ENCODE peak calls at places on chromosomes 2 and 18, in six cellular contexts. I is H1, D is mesenchymal stem cell, K is trophoblast cell, S is IMR-90, T is mesendoderm. V is an unnamed sample.

GRCh38 chr2:102180687-102180999 is 6.2 kb upstream of the IL1RL2 start:
- DNase-seq in S (no peak), I (no peak), K (no peak), T (no peak), D (no peak), V (no peak)

GRCh38 chr18:27860701-27861107 is 316.2 kb downstream of the CDH2 start:
- DNase-seq in D (peak; percentile 47), K (peak; percentile 2), S (peak; percentile 2), T (peak; percentile 21), I (no peak), V (no peak)

GRCh38 chr18:3794537-3795348 is 344.8 kb downstream of the TGIF1 start:
- DNase-seq in K (peak; percentile 98), S (peak; percentile 99), T (peak; percentile 95), D (peak; percentile 91), I (no peak), V (no peak)

GRCh38 chr2:42569116-42569711 is 782 bp downstream of the MTA3 start:
- DNase-seq in I (no peak), D (peak; percentile 54), T (peak; percentile 52), S (peak; percentile 12), K (peak; percentile 31), V (no peak)

GRCh38 chr18:54161267-54161666 is 63.2 kb downstream of the MBD2 start:
- DNase-seq in S (peak; percentile 29), D (peak; percentile 19), K (peak; percentile 39), T (no peak), I (no peak), V (no peak)

GRCh38 chr2:232310189-232310588 is 68.4 kb upstream of the ALPP start:
- DNase-seq in S (no peak), K (no peak), D (no peak), I (no peak), T (no peak), V (no peak)

GRCh38 chr18:420661-421060 is 79.8 kb downstream of the COLEC12 start:
- DNase-seq in I (no peak), S (no peak), T (peak; percentile 47), D (no peak), K (no peak), V (no peak)

GRCh38 chr2:70960833-70961647 is 17.4 kb upstream of the ANKRD53 start:
- DNase-seq in T (peak; percentile 45), S (no peak), I (no peak), D (no peak), K (peak; percentile 79), V (no peak)

GRCh38 chr2:217494572-217494971 is 508.2 kb downstream of the TNS1 start:
- DNase-seq in D (no peak), T (no peak), I (no peak), K (no peak), S (no peak), V (no peak)

GRCh38 chr2:11366326-11366741 is 21.9 kb upstream of the ROCK2 start:
- DNase-seq in I (no peak), K (no peak), S (no peak), T (no peak), D (no peak), V (no peak)

GRCh38 chr2:216275890-216276289 is 96.4 kb downstream of the MARCHF4 start:
- DNase-seq in S (no peak), T (no peak), K (no peak), I (no peak), D (no peak), V (no peak)

GRCh38 chr18:361941-362913 is 94.4 kb upstream of the THOC1 start:
- DNase-seq in T (peak; percentile 51), K (peak; percentile 91), D (peak; percentile 88), I (no peak), S (peak; percentile 81), V (no peak)

GRCh38 chr2:172223601-172224054 is 120.9 kb upstream of the DLX2 start:
- DNase-seq in K (peak; percentile 58), D (no peak), S (no peak), T (no peak), I (no peak), V (no peak)

GRCh38 chr2:158686166-158686792 is 108.8 kb upstream of the DAPL1 start:
- DNase-seq in K (no peak), T (no peak), I (no peak), D (no peak), S (peak; percentile 26), V (no peak)

GRCh38 chr2:218806346-218806978 is 24.5 kb downstream of the CYP27A1 start:
- DNase-seq in K (peak; percentile 77), T (peak; percentile 25), D (peak; percentile 99), I (no peak), S (peak; percentile 96), V (no peak)

GRCh38 chr2:121147766-121148165 is 137.2 kb downstream of the TFCP2L1 start:
- DNase-seq in T (no peak), K (no peak), D (no peak), I (no peak), S (no peak), V (no peak)

GRCh38 chr2:220555961-220556360 is 928.5 kb downstream of the SLC4A3 start:
- DNase-seq in T (no peak), I (no peak), K (no peak), D (peak; percentile 47), S (peak; percentile 36), V (no peak)

GRCh38 chr2:17271401-17271800 is 246.8 kb downstream of the RAD51AP2 start:
- DNase-seq in T (no peak), S (no peak), D (no peak), I (no peak), K (peak; percentile 72), V (no peak)

GRCh38 chr2:124692707-124693106 is 667.6 kb downstream of the CNTNAP5 start:
- DNase-seq in S (no peak), I (no peak), K (no peak), D (no peak), T (no peak), V (no peak)

GRCh38 chr2:122754561-122754960 is 999.1 kb downstream of the TSN start:
- DNase-seq in D (no peak), T (no peak), K (no peak), S (no peak), I (no peak), V (no peak)

GRCh38 chr2:163778045-163778753 is 42.4 kb upstream of the FIGN start:
- DNase-seq in T (peak; percentile 55), I (no peak), K (peak; percentile 86), D (peak; percentile 50), S (peak; percentile 62), V (no peak)

GRCh38 chr2:207223051-207223450 is 57.3 kb upstream of the KLF7 start:
- DNase-seq in D (peak; percentile 88), I (no peak), S (peak; percentile 87), T (no peak), K (peak; percentile 54), V (no peak)

GRCh38 chr2:113869253-113869652 is 20.6 kb upstream of the ACTR3 start:
- DNase-seq in I (no peak), D (no peak), S (peak; percentile 33), K (no peak), T (no peak), V (no peak)

GRCh38 chr2:164739966-164740365 is 101.7 kb downstream of the COBLL1 start:
- DNase-seq in K (no peak), D (peak; percentile 82), S (peak; percentile 64), T (peak; percentile 18), I (no peak), V (no peak)

GRCh38 chr2:162153608-162154224 is 1.7 kb upstream of the GCG start:
- DNase-seq in T (peak; percentile 69), D (peak; percentile 69), I (peak; percentile 27), S (peak; percentile 49), K (peak; percentile 84), V (peak; percentile 61)

GRCh38 chr2:191486584-191487320 is 191.2 kb upstream of the NABP1 start:
- DNase-seq in T (no peak), I (no peak), S (peak; percentile 99), D (peak; percentile 99), K (peak; percentile 61), V (no peak)

GRCh38 chr2:124437811-124438210 is 412.7 kb downstream of the CNTNAP5 start:
- DNase-seq in T (peak; percentile 53), S (no peak), I (no peak), K (no peak), D (no peak), V (peak; percentile 43)

DNA sequence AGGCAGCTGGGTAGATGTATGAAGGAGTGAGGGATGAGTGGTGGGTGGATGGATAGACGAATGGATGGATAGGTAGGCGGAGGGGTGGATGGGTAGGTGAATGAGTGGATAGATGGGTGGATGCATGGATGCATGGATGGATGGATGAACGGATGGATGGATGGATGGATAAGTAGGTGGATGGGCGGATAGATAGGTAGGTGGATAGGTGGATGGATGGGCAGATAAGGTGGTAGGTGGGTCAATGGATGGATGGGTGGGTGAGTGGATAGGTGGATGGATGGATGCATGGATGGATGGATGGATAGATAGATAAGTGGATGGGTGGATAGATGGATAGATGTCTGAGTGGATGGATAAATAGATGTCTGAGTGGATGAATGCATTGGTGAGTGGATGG is 30.1 kb downstream of the MLPH start:
- DNase-seq in K (no peak), D (no peak), I (no peak), S (no peak), T (no peak), V (no peak)
- H4K8ac ChIP-seq in K (no peak overlapping the region), D (peak overlapping the region; percentile 32), I (no peak overlapping the region), S (no peak overlapping the region), T (no peak overlapping the region), V (no peak overlapping the region)

DNA sequence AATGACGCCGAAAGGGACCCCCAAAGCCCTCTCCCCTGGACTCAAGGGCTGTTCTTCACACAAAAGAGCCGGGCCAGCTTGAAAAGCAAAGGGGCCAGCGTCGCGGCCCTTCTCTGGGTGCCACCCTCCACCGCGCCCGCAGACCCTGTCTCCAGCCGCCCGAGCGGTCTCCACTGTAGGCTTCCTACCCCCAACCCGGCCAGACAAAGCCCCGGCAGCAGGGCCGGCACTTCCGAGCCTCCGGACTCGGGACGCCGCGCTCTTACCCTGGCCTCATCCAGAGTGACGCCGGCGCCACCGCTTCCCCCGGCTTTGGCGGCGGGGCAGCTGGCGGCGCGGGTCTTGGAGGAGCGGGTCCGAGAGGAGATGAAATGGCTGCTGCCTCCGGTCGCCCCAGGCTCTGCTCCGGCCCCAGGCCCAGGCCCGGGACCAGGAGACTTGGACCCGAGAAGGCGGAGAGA is 604 bp downstream of the ATAD2B start:
- DNase-seq in I (no peak), S (no peak), T (peak; percentile 65), K (peak; percentile 53), D (no peak), V (peak; percentile 47)
- H3K4me3 ChIP-seq in I (peak overlapping the region; percentile 90), S (peak overlapping the region; percentile 88), T (peak overlapping the region; percentile 91), K (peak overlapping the region; percentile 99), D (peak overlapping the region; percentile 85), V (peak overlapping the region; percentile 99)

DNA sequence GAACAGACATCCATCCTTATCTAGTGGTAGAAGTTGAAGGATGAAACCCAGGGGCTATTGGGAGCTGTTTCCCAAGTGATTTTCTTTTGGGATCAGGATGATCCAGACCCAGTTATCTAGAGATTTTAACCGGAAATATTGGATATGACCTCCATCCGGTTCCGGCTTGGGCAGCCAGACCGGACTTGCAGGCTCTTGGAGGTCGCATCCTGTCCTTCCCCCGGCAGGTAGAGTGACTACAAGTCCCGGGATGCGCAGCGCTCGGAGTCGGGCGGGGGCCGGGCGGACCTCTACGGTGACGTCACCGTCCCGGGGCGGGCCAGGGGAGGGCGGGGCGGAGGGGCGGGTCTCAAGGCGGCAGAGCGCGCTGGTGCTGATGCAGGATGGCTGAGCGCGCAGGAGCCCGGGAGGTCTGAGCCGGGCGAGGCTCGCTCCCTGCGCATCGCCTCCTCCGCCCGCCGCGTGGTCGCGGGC is at the start of gene KIF5C:
- DNase-seq in I (peak; percentile 83), S (peak; percentile 63), T (peak; percentile 98), K (peak; percentile 47), D (peak; percentile 46), V (peak; percentile 84)
- H4K8ac ChIP-seq in I (peak within 1 kb of the TSS; percentile 74), S (no peak within 1 kb of the TSS), T (peak within 1 kb of the TSS; percentile 42), K (peak within 1 kb of the TSS; percentile 78), D (no peak within 1 kb of the TSS), V (no peak within 1 kb of the TSS)

GRCh38 chr18:52341617-52342381 is 1.8 kb downstream of the DCC start:
- DNase-seq in D (peak; percentile 16), I (no peak), S (no peak), K (no peak), T (peak; percentile 59), V (peak; percentile 56)
- H3K4me3 ChIP-seq in D (peak overlapping the region; percentile 61), I (peak overlapping the region; percentile 65), S (no peak overlapping the region), K (peak overlapping the region; percentile 54), T (peak overlapping the region; percentile 41), V (peak overlapping the region; percentile 80)

V was measured in neuronal stem cell.